ENCODE peak calls at places on chromosomes 1 and 21, in four cellular contexts. One of them, this sample, is unnamed.

GRCh38 chr1:173285046-173285445 is 77.9 kb upstream of the TNFSF4 start:
- DNase-seq in IMR-90: no peak
- DNase-seq in central memory CD8-positive, alpha-beta T cell: no peak
- DNase-seq in G401: no peak
- DNase-seq in this sample: no peak

GRCh38 chr1:47434051-47434842 is 3.6 kb upstream of the FOXD2 start:
- DNase-seq in central memory CD8-positive, alpha-beta T cell: no peak
- DNase-seq in G401: peak
- DNase-seq in IMR-90: peak
- DNase-seq in this sample: peak

GRCh38 chr1:225482489-225482950 is 54.7 kb upstream of the LBR start:
- DNase-seq in central memory CD8-positive, alpha-beta T cell: no peak
- DNase-seq in G401: no peak
- DNase-seq in IMR-90: peak
- DNase-seq in this sample: peak

GRCh38 chr1:55007626-55008025 is 8.9 kb downstream of the BSND start:
- DNase-seq in IMR-90: peak
- DNase-seq in G401: no peak
- DNase-seq in central memory CD8-positive, alpha-beta T cell: no peak
- DNase-seq in this sample: peak

GRCh38 chr1:55369474-55369873 is 154.3 kb upstream of the USP24 start:
- DNase-seq in central memory CD8-positive, alpha-beta T cell: no peak
- DNase-seq in IMR-90: peak
- DNase-seq in G401: peak
- DNase-seq in this sample: peak

GRCh38 chr1:204080163-204080903 is 7.4 kb downstream of the SOX13 start:
- DNase-seq in IMR-90: peak
- DNase-seq in G401: peak
- DNase-seq in central memory CD8-positive, alpha-beta T cell: no peak
- DNase-seq in this sample: peak

GRCh38 chr1:53919675-53920066 is 25.7 kb downstream of the DIO1 start:
- DNase-seq in IMR-90: peak
- DNase-seq in G401: no peak
- DNase-seq in central memory CD8-positive, alpha-beta T cell: no peak
- DNase-seq in this sample: no peak

GRCh38 chr1:200973937-200974657 is 49.4 kb downstream of the KIF21B start:
- DNase-seq in central memory CD8-positive, alpha-beta T cell: no peak
- DNase-seq in G401: no peak
- DNase-seq in IMR-90: no peak
- DNase-seq in this sample: no peak

GRCh38 chr1:231934797-231935196 is 308.2 kb downstream of the DISC1 start:
- DNase-seq in IMR-90: peak
- DNase-seq in G401: peak
- DNase-seq in central memory CD8-positive, alpha-beta T cell: no peak
- DNase-seq in this sample: peak

GRCh38 chr1:20717452-20718342 is at the start of gene KIF17:
- DNase-seq in IMR-90: peak
- DNase-seq in G401: peak
- DNase-seq in central memory CD8-positive, alpha-beta T cell: peak
- DNase-seq in this sample: peak

GRCh38 chr1:240101737-240102136 is 10.1 kb downstream of the FMN2 start:
- DNase-seq in central memory CD8-positive, alpha-beta T cell: no peak
- DNase-seq in IMR-90: no peak
- DNase-seq in G401: no peak
- DNase-seq in this sample: no peak

GRCh38 chr1:227885648-227886502 is 61.9 kb downstream of the WNT9A start:
- DNase-seq in IMR-90: peak
- DNase-seq in G401: no peak
- DNase-seq in central memory CD8-positive, alpha-beta T cell: peak
- DNase-seq in this sample: peak

GRCh38 chr1:206560021-206560716 is 52.1 kb downstream of the EIF2D start:
- DNase-seq in G401: no peak
- DNase-seq in central memory CD8-positive, alpha-beta T cell: no peak
- DNase-seq in IMR-90: no peak
- DNase-seq in this sample: peak

GRCh38 chr1:211541715-211542477 is 37.1 kb downstream of the SLC30A1 start:
- DNase-seq in G401: peak
- DNase-seq in IMR-90: peak
- DNase-seq in central memory CD8-positive, alpha-beta T cell: no peak
- DNase-seq in this sample: peak

GRCh38 chr1:4017636-4018365 is 117.7 kb upstream of the C1orf174 start:
- DNase-seq in IMR-90: no peak
- DNase-seq in G401: no peak
- DNase-seq in central memory CD8-positive, alpha-beta T cell: no peak
- DNase-seq in this sample: no peak

GRCh38 chr1:36367798-36368197 is 17.9 kb downstream of the STK40 start:
- DNase-seq in central memory CD8-positive, alpha-beta T cell: no peak
- DNase-seq in IMR-90: no peak
- DNase-seq in G401: no peak
- DNase-seq in this sample: no peak

GRCh38 chr1:53592521-53592982 is 133.4 kb downstream of the DMRTB1 start:
- DNase-seq in central memory CD8-positive, alpha-beta T cell: no peak
- DNase-seq in IMR-90: peak
- DNase-seq in G401: no peak
- DNase-seq in this sample: peak

GRCh38 chr21:41410767-41411448 is 15.1 kb upstream of the MX1 start:
- DNase-seq in G401: no peak
- DNase-seq in central memory CD8-positive, alpha-beta T cell: no peak
- DNase-seq in IMR-90: no peak
- DNase-seq in this sample: no peak

GRCh38 chr1:115969509-115969908 is 6.8 kb upstream of the SLC22A15 start:
- DNase-seq in central memory CD8-positive, alpha-beta T cell: no peak
- DNase-seq in G401: peak
- DNase-seq in IMR-90: no peak
- DNase-seq in this sample: no peak

GRCh38 chr1:211169353-211169752 is 35.4 kb upstream of the KCNH1 start:
- DNase-seq in IMR-90: no peak
- DNase-seq in central memory CD8-positive, alpha-beta T cell: no peak
- DNase-seq in G401: no peak
- DNase-seq in this sample: no peak

GRCh38 chr1:198234511-198235251 is 77.9 kb downstream of the NEK7 start:
- DNase-seq in G401: no peak
- DNase-seq in central memory CD8-positive, alpha-beta T cell: no peak
- DNase-seq in IMR-90: peak
- DNase-seq in this sample: peak

GRCh38 chr1:2821970-2822620 is 20.6 kb upstream of the TTC34 start:
- DNase-seq in IMR-90: no peak
- DNase-seq in G401: no peak
- DNase-seq in central memory CD8-positive, alpha-beta T cell: no peak
- DNase-seq in this sample: no peak

GRCh38 chr1:203702130-203702577 is 62.8 kb upstream of the LAX1 start:
- DNase-seq in IMR-90: peak
- DNase-seq in central memory CD8-positive, alpha-beta T cell: peak
- DNase-seq in G401: peak
- DNase-seq in this sample: peak

GRCh38 chr1:235326719-235327558 is 1.0 kb downstream of the ARID4B start:
- DNase-seq in G401: no peak
- DNase-seq in IMR-90: no peak
- DNase-seq in central memory CD8-positive, alpha-beta T cell: peak
- DNase-seq in this sample: peak

GRCh38 chr1:28934676-28935075 is 20.3 kb downstream of the EPB41 start:
- DNase-seq in IMR-90: peak
- DNase-seq in central memory CD8-positive, alpha-beta T cell: no peak
- DNase-seq in G401: no peak
- DNase-seq in this sample: no peak

GRCh38 chr1:177865807-177866206 is 104.1 kb downstream of the SEC16B start:
- DNase-seq in IMR-90: no peak
- DNase-seq in central memory CD8-positive, alpha-beta T cell: no peak
- DNase-seq in G401: no peak
- DNase-seq in this sample: no peak